ENCODE peak calls at places on chromosomes 3 and 15, in eight cellular contexts. T is AML-193; K is T-helper 9 cell; A is IMR-90; I is activated T-cell treated with anti-CD3 and anti-CD28 coated beads for 1 hour; D is kidney; M is activated naive CD8-positive, alpha-beta T cell treated with anti-CD3 and anti-CD28 coated beads, Interleukin-2, amount 50 U/mL, for 24 hours; G is suprapubic skin. V is an unnamed sample.

GRCh38 chr3:132222868-132223538 is 94.2 kb upstream of the ACP3 start:
- DNase-seq in D (peak), G (no peak), M (no peak), I (no peak), A (no peak), K (no peak), T (no peak), V (no peak)

GRCh38 chr15:43440721-43441281 is 52.2 kb downstream of the TP53BP1 start:
- DNase-seq in I (no peak), K (no peak), M (peak), T (peak), G (no peak), D (no peak), A (peak), V (peak)

GRCh38 chr3:41362638-41363559 is 163.6 kb downstream of the CTNNB1 start:
- DNase-seq in A (no peak), M (no peak), K (no peak), I (no peak), T (no peak), G (no peak), D (no peak), V (no peak)

GRCh38 chr3:143885803-143886427 is 37.6 kb upstream of the SLC9A9 start:
- DNase-seq in A (peak), M (peak), I (no peak), K (no peak), G (no peak), D (no peak), T (peak), V (peak)

GRCh38 chr15:97903560-97904195 is 56.8 kb upstream of the ARRDC4 start:
- DNase-seq in K (no peak), D (no peak), G (no peak), M (no peak), T (no peak), I (no peak), A (no peak), V (no peak)

GRCh38 chr3:10518506-10519150 is 13.2 kb upstream of the ATP2B2 start:
- DNase-seq in G (peak), I (no peak), A (peak), K (no peak), D (peak), T (no peak), M (no peak), V (no peak)

GRCh38 chr3:170741756-170742530 is 128.1 kb downstream of the RPL22L1 start:
- DNase-seq in K (no peak), M (no peak), D (no peak), A (no peak), I (no peak), G (no peak), T (no peak), V (no peak)

GRCh38 chr3:126552688-126553283 is 5.9 kb downstream of the C3orf22 start:
- DNase-seq in K (no peak), A (no peak), M (no peak), I (no peak), G (peak), D (peak), T (no peak), V (no peak)

GRCh38 chr3:58052373-58053273 is 44.4 kb downstream of the FLNB start:
- DNase-seq in G (peak), T (peak), A (peak), D (peak), K (no peak), M (peak), I (no peak), V (peak)

GRCh38 chr3:155426524-155427230 is 133.2 kb upstream of the STRIT1 start:
- DNase-seq in M (no peak), D (no peak), I (no peak), T (no peak), G (no peak), A (no peak), K (no peak), V (no peak)

GRCh38 chr15:62795171-62795570 is 247.4 kb upstream of the TPM1 start:
- DNase-seq in G (no peak), A (no peak), I (no peak), M (no peak), D (peak), K (no peak), T (no peak), V (no peak)

GRCh38 chr3:124276163-124276862 is 284.4 kb upstream of the ROPN1 start:
- DNase-seq in T (no peak), K (no peak), G (no peak), A (no peak), I (no peak), M (no peak), D (no peak), V (no peak)

GRCh38 chr15:81939604-81940440 is 106.0 kb downstream of the MEX3B start:
- DNase-seq in I (no peak), K (no peak), G (no peak), A (peak), T (peak), M (peak), D (no peak), V (peak)

GRCh38 chr3:47421741-47422649 is 41.2 kb downstream of the PTPN23 start:
- DNase-seq in D (peak), T (peak), I (no peak), K (no peak), G (peak), M (peak), A (no peak), V (peak)

GRCh38 chr3:48268936-48269551 is 28.1 kb downstream of the ZNF589 start:
- DNase-seq in M (peak), T (no peak), A (no peak), D (no peak), K (no peak), G (no peak), I (no peak), V (no peak)

GRCh38 chr3:116103868-116104530 is 341.3 kb downstream of the LSAMP start:
- DNase-seq in A (no peak), D (no peak), G (no peak), M (no peak), T (no peak), K (no peak), I (no peak), V (no peak)

GRCh38 chr3:156677120-156677479 is 2.7 kb downstream of the TIPARP start:
- DNase-seq in K (peak), G (no peak), D (no peak), M (no peak), I (no peak), T (no peak), A (no peak), V (no peak)

GRCh38 chr3:193665370-193665989 is 72.5 kb downstream of the OPA1 start:
- DNase-seq in K (no peak), G (no peak), D (no peak), A (peak), M (no peak), I (no peak), T (peak), V (peak)

GRCh38 chr3:121998030-121998580 is 23.9 kb downstream of the ILDR1 start:
- DNase-seq in M (no peak), T (peak), K (no peak), D (no peak), I (no peak), A (peak), G (no peak), V (peak)

GRCh38 chr3:182620715-182621434 is 172.4 kb upstream of the ATP11B start:
- DNase-seq in G (no peak), M (no peak), K (no peak), T (no peak), D (no peak), I (no peak), A (no peak), V (no peak)

GRCh38 chr15:67322481-67322880 is 67.9 kb downstream of the IQCH start:
- DNase-seq in D (no peak), I (no peak), K (no peak), M (no peak), A (peak), T (no peak), G (no peak), V (no peak)

GRCh38 chr15:55909036-55909811 is 84.2 kb downstream of the NEDD4 start:
- DNase-seq in D (no peak), T (no peak), G (no peak), I (no peak), K (no peak), M (no peak), A (peak), V (no peak)

GRCh38 chr3:34276342-34276741 is 477.9 kb downstream of the PDCD6IP start:
- DNase-seq in K (no peak), G (no peak), A (no peak), T (no peak), D (no peak), I (no peak), M (no peak), V (no peak)

GRCh38 chr15:41823502-41823901 is 4.4 kb upstream of the JMJD7 start:
- DNase-seq in M (no peak), I (no peak), G (no peak), T (no peak), K (no peak), A (no peak), D (peak), V (no peak)

GRCh38 chr3:137065381-137065780 is 107.6 kb downstream of the IL20RB start:
- DNase-seq in D (no peak), A (no peak), K (no peak), M (no peak), G (no peak), T (no peak), I (no peak), V (no peak)

GRCh38 chr15:48016865-48017264 is 103.9 kb upstream of the SLC24A5 start:
- DNase-seq in G (no peak), D (no peak), I (no peak), T (no peak), K (no peak), M (no peak), A (no peak), V (no peak)

GRCh38 chr15:85379403-85380131 is 836 bp upstream of the AKAP13 start:
- DNase-seq in A (no peak), M (peak), D (no peak), K (peak), T (no peak), G (no peak), I (peak), V (no peak)

GRCh38 chr15:89783861-89784685 is 7.9 kb downstream of the MESP2 start:
- DNase-seq in I (no peak), K (no peak), M (no peak), G (no peak), T (no peak), D (peak), A (no peak), V (no peak)

GRCh38 chr15:72536506-72536905 is 62.4 kb downstream of the ARIH1 start:
- DNase-seq in D (no peak), I (no peak), K (no peak), M (no peak), T (no peak), A (no peak), G (no peak), V (no peak)

GRCh38 chr15:40787991-40788390 is 18.2 kb downstream of the C15orf62 start:
- DNase-seq in M (no peak), I (no peak), T (no peak), D (no peak), K (no peak), G (no peak), A (no peak), V (no peak)

GRCh38 chr15:88623061-88623460 is 1.9 kb downstream of the AEN start:
- DNase-seq in A (peak), I (no peak), G (no peak), D (no peak), K (no peak), M (peak), T (peak), V (peak)

GRCh38 chr15:77515613-77516012 is 94.9 kb downstream of the HMG20A start:
- DNase-seq in T (no peak), I (no peak), D (no peak), K (no peak), M (no peak), G (peak), A (no peak), V (no peak)